ENCODE peak calls at places on chromosomes 11 and 22, in nine cellular contexts. G is stimulated activated CD4-positive, alpha-beta T cell treated with anti-CD3 and anti-CD28 coated beads, Interleukin-15, amount 100 ng/mL, for 1 hour; H is mucosa of gallbladder; R is endothelial cell; A is NCI-H187; Y is stomach; E is A172; Q is bronchial epithelial cell; P is nucleus accumbens. B is an unnamed sample.

GRCh38 chr11:134342572-134343340 is 11.0 kb downstream of the GLB1L2 start:
- DNase-seq in R (no peak), H (peak), E (no peak), Q (no peak), A (no peak), G (no peak), P (no peak), Y (no peak), B (peak)

GRCh38 chr11:10268746-10269487 is 25.1 kb downstream of the SBF2 start:
- DNase-seq in A (no peak), R (no peak), Y (no peak), Q (peak), G (no peak), H (no peak), P (no peak), E (no peak), B (no peak)

GRCh38 chr11:59791639-59792038 is 18.9 kb downstream of the MRPL16 start:
- DNase-seq in P (no peak), H (no peak), A (no peak), R (no peak), G (no peak), Y (no peak), E (no peak), Q (no peak), B (no peak)

GRCh38 chr11:95567685-95568084 is 221.9 kb downstream of the FAM76B start:
- DNase-seq in G (no peak), Y (no peak), E (no peak), H (no peak), A (no peak), P (no peak), R (no peak), Q (peak), B (no peak)

GRCh38 chr11:66292543-66293332 is 1.0 kb downstream of the TMEM151A start:
- DNase-seq in H (no peak), E (no peak), A (no peak), P (no peak), Y (no peak), G (no peak), Q (no peak), R (no peak), B (no peak)

GRCh38 chr22:31262369-31263133 is 29.7 kb downstream of the PIK3IP1 start:
- DNase-seq in A (no peak), Q (no peak), P (no peak), E (no peak), Y (no peak), R (no peak), H (no peak), G (no peak), B (no peak)

GRCh38 chr22:42596376-42596775 is 18.3 kb downstream of the POLDIP3 start:
- DNase-seq in P (no peak), H (no peak), G (no peak), R (no peak), Y (no peak), E (no peak), A (no peak), Q (no peak), B (no peak)

GRCh38 chr11:110147965-110148709 is 54.9 kb downstream of the ZC3H12C start:
- DNase-seq in P (no peak), A (no peak), Q (peak), Y (no peak), E (peak), G (no peak), H (no peak), R (no peak), B (peak)

GRCh38 chr22:22769434-22770279 is 118.0 kb upstream of the IGLL5 start:
- DNase-seq in P (no peak), A (no peak), Y (no peak), Q (no peak), R (no peak), H (no peak), E (no peak), G (no peak), B (no peak)

GRCh38 chr11:132463941-132464340 is 1068.4 kb downstream of the OPCML start:
- DNase-seq in P (no peak), G (no peak), R (no peak), H (no peak), A (no peak), E (no peak), Q (no peak), Y (no peak), B (no peak)

GRCh38 chr11:85664561-85665481 is at the start of gene CREBZF:
- DNase-seq in Y (peak), E (peak), R (peak), A (peak), P (peak), G (peak), Q (peak), H (peak), B (peak)

GRCh38 chr22:17946691-17947367 is 77.5 kb downstream of the MICAL3 start:
- DNase-seq in P (no peak), R (no peak), G (no peak), E (no peak), H (no peak), A (peak), Q (peak), Y (peak), B (no peak)

GRCh38 chr11:95085117-95085825 is 4.4 kb upstream of the ENDOD1 start:
- DNase-seq in Y (no peak), A (no peak), P (no peak), E (no peak), R (no peak), H (no peak), Q (peak), G (no peak), B (no peak)

GRCh38 chr11:74055938-74056337 is 47.1 kb upstream of the UCP3 start:
- DNase-seq in P (no peak), E (no peak), R (no peak), A (no peak), G (no peak), H (no peak), Q (peak), Y (no peak), B (peak)

GRCh38 chr11:27471067-27471587 is 1.5 kb downstream of the LGR4 start:
- DNase-seq in R (peak), H (no peak), P (no peak), A (no peak), Q (no peak), G (no peak), Y (no peak), E (no peak), B (no peak)

GRCh38 chr11:116885951-116886629 is 48.7 kb upstream of the APOA1 start:
- DNase-seq in P (no peak), G (no peak), A (no peak), Q (no peak), R (no peak), E (no peak), Y (no peak), H (peak), B (no peak)

GRCh38 chr11:45089845-45090499 is 56.5 kb upstream of the PRDM11 start:
- DNase-seq in Y (no peak), R (no peak), H (no peak), E (peak), A (no peak), Q (peak), P (no peak), G (no peak), B (no peak)

GRCh38 chr11:19820100-19820499 is 107.5 kb downstream of the NAV2 start:
- DNase-seq in Q (no peak), P (no peak), E (no peak), Y (no peak), A (peak), G (no peak), R (no peak), H (no peak), B (peak)